ENCODE peak calls at places on chromosomes 6 and 20, in five cellular contexts. C is COR-L47; E is GOT3; X is body of pancreas; Q is activated naive CD4-positive, alpha-beta T cell. R is an unnamed sample.

GRCh38 chr20:33164763-33165095 is 3.2 kb upstream of the BPIFA2 start:
- DNase-seq in C (no peak), E (no peak), X (no peak), Q (no peak), R (no peak)

GRCh38 chr20:14055127-14055742 is 59.9 kb downstream of the MACROD2 start:
- DNase-seq in C (peak), E (no peak), X (no peak), Q (no peak), R (no peak)

GRCh38 chr20:17615645-17616479 is 46.0 kb downstream of the DSTN start:
- DNase-seq in C (no peak), E (no peak), X (peak), Q (no peak), R (peak)

GRCh38 chr6:15791401-15792137 is 128.7 kb upstream of the DTNBP1 start:
- DNase-seq in C (no peak), E (no peak), X (peak), Q (no peak), R (no peak)

GRCh38 chr20:6173481-6173880 is 50.7 kb upstream of the FERMT1 start:
- DNase-seq in C (no peak), E (no peak), X (no peak), Q (no peak), R (no peak)

GRCh38 chr6:34709386-34709785 is 12.8 kb upstream of the ILRUN start:
- DNase-seq in C (no peak), E (no peak), X (peak), Q (no peak), R (no peak)

GRCh38 chr20:32512047-32512385 is 73.1 kb downstream of the NOL4L start:
- DNase-seq in C (no peak), E (no peak), X (no peak), Q (no peak), R (no peak)

GRCh38 chr6:4344317-4344899 is 209.0 kb upstream of the ECI2 start:
- DNase-seq in C (no peak), E (no peak), X (no peak), Q (no peak), R (no peak)

GRCh38 chr6:130046711-130047439 is 28.5 kb downstream of the L3MBTL3 start:
- DNase-seq in C (no peak), E (no peak), X (no peak), Q (no peak), R (no peak)

GRCh38 chr6:44190712-44191111 is 26.0 kb upstream of the MYMX start:
- DNase-seq in C (no peak), E (no peak), X (no peak), Q (no peak), R (no peak)

GRCh38 chr20:64055893-64056638 is 6.6 kb upstream of the SOX18 start:
- DNase-seq in C (no peak), E (no peak), X (no peak), Q (no peak), R (no peak)

GRCh38 chr6:16168858-16169257 is 40.0 kb downstream of the MYLIP start:
- DNase-seq in C (peak), E (no peak), X (no peak), Q (no peak), R (no peak)

GRCh38 chr6:109944448-109944847 is 33.7 kb upstream of the GPR6 start:
- DNase-seq in C (no peak), E (no peak), X (no peak), Q (no peak), R (no peak)

GRCh38 chr6:158149641-158150040 is 18.4 kb downstream of the SERAC1 start:
- DNase-seq in C (no peak), E (no peak), X (no peak), Q (no peak), R (no peak)

GRCh38 chr20:35004749-35005462 is 49.2 kb downstream of the MYH7B start:
- DNase-seq in C (no peak), E (no peak), X (no peak), Q (no peak), R (no peak)

GRCh38 chr20:51735728-51736600 is 32.2 kb downstream of the ATP9A start:
- DNase-seq in C (no peak), E (no peak), X (no peak), Q (no peak), R (no peak)

GRCh38 chr6:20497200-20497820 is 36.9 kb upstream of the CDKAL1 start:
- DNase-seq in C (no peak), E (no peak), X (no peak), Q (no peak), R (no peak)

GRCh38 chr6:44630125-44631028 is 242.9 kb downstream of the CDC5L start:
- DNase-seq in C (peak), E (peak), X (no peak), Q (no peak), R (no peak)

GRCh38 chr20:21901470-21902275 is 196.2 kb downstream of the PAX1 start:
- DNase-seq in C (peak), E (no peak), X (peak), Q (no peak), R (peak)

GRCh38 chr6:168013250-168013915 is 15.9 kb downstream of the KIF25 start:
- DNase-seq in C (no peak), E (no peak), X (no peak), Q (no peak), R (no peak)

GRCh38 chr6:8990075-8990474 is 554.7 kb upstream of the SLC35B3 start:
- DNase-seq in C (no peak), E (no peak), X (no peak), Q (no peak), R (no peak)

GRCh38 chr6:113646701-113647100 is 210.4 kb upstream of the MARCKS start:
- DNase-seq in C (no peak), E (no peak), X (no peak), Q (no peak), R (no peak)

GRCh38 chr6:157020398-157021266 is 243.5 kb downstream of the ARID1B start:
- DNase-seq in C (no peak), E (peak), X (no peak), Q (peak), R (no peak)

GRCh38 chr20:5696011-5696559 is 54.1 kb upstream of the SHLD1 start:
- DNase-seq in C (no peak), E (no peak), X (no peak), Q (no peak), R (no peak)

GRCh38 chr6:169266746-169267629 is 13.3 kb upstream of the THBS2 start:
- DNase-seq in C (no peak), E (no peak), X (no peak), Q (no peak), R (no peak)

GRCh38 chr20:4905612-4906011 is 95.7 kb downstream of the SLC23A2 start:
- DNase-seq in C (no peak), E (no peak), X (no peak), Q (no peak), R (no peak)

GRCh38 chr20:47126709-47127108 is 229.8 kb downstream of the ZMYND8 start:
- DNase-seq in C (no peak), E (no peak), X (no peak), Q (no peak), R (no peak)

GRCh38 chr20:31573555-31574295 is 31.4 kb upstream of the ID1 start:
- DNase-seq in C (peak), E (no peak), X (no peak), Q (no peak), R (no peak)

GRCh38 chr6:12608016-12608860 is 108.3 kb upstream of the PHACTR1 start:
- DNase-seq in C (no peak), E (no peak), X (no peak), Q (no peak), R (no peak)

GRCh38 chr20:63522091-63522868 is 1.7 kb downstream of the PPDPF start:
- DNase-seq in C (no peak), E (no peak), X (peak), Q (no peak), R (no peak)

R was measured in omental fat pad.